ENCODE peak calls at places on chromosomes 6 and 20, in ten cellular contexts. W is right atrium auricular region, Z is cardiac fibroblast, V is body of pancreas, F is psoas muscle, E is astrocyte of the cerebellum, Y is testis, B is epithelial cell of esophagus, M is brain microvascular endothelial cell, K is ascending aorta. J is an unnamed sample.

GRCh38 chr20:46108435-46108841 is 9.7 kb upstream of the CD40 start:
- DNase-seq in V (no peak), M (no peak), W (no peak), Y (no peak), Z (no peak), K (no peak), B (no peak), E (no peak), F (no peak), J (no peak)

GRCh38 chr20:15814903-15815302 is 758.3 kb downstream of the KIF16B start:
- DNase-seq in Y (no peak), V (no peak), E (no peak), W (no peak), B (peak), F (no peak), Z (no peak), K (no peak), M (peak), J (no peak)

GRCh38 chr6:50087231-50087954 is 37.7 kb upstream of the DEFB112 start:
- DNase-seq in V (no peak), W (no peak), M (peak), F (no peak), K (no peak), E (peak), Y (no peak), Z (peak), B (peak), J (peak)

GRCh38 chr6:138088307-138088744 is 18.9 kb downstream of the PERP start:
- DNase-seq in V (peak), F (no peak), W (no peak), K (no peak), B (peak), E (peak), M (peak), Y (no peak), Z (peak), J (no peak)

GRCh38 chr6:134527108-134527787 is 209.3 kb upstream of the SGK1 start:
- DNase-seq in W (no peak), Y (no peak), Z (no peak), V (no peak), K (no peak), F (no peak), B (no peak), E (no peak), M (no peak), J (no peak)

GRCh38 chr6:28311139-28311823 is 24.7 kb downstream of the ZSCAN31 start:
- DNase-seq in K (no peak), Z (peak), Y (no peak), F (no peak), E (no peak), M (no peak), W (no peak), V (no peak), B (peak), J (peak)

GRCh38 chr20:59003836-59004492 is 3.1 kb downstream of the CTSZ start:
- DNase-seq in K (no peak), V (no peak), B (no peak), M (no peak), W (no peak), Y (no peak), E (no peak), F (peak), Z (no peak), J (no peak)

GRCh38 chr6:47737406-47737805 is 39.0 kb downstream of the ADGRF4 start:
- DNase-seq in Z (no peak), W (no peak), B (no peak), M (no peak), E (no peak), V (no peak), F (no peak), Y (no peak), K (no peak), J (no peak)

GRCh38 chr20:57899554-57899953 is 189.7 kb upstream of the PMEPA1 start:
- DNase-seq in Y (no peak), V (no peak), F (no peak), E (no peak), W (no peak), Z (no peak), B (no peak), M (no peak), K (no peak), J (no peak)

GRCh38 chr6:111721677-111722219 is 116.1 kb upstream of the TRAF3IP2 start:
- DNase-seq in Y (peak), K (no peak), B (peak), Z (peak), M (peak), W (peak), V (no peak), E (no peak), F (no peak), J (no peak)

GRCh38 chr6:121201108-121201507 is 133.2 kb downstream of the TBC1D32 start:
- DNase-seq in E (no peak), Z (peak), Y (no peak), W (no peak), B (peak), F (no peak), M (no peak), V (no peak), K (no peak), J (no peak)

GRCh38 chr6:31354248-31354647 is 2.7 kb downstream of the HLA-B start:
- DNase-seq in W (no peak), E (no peak), B (no peak), Z (no peak), Y (no peak), K (no peak), V (no peak), F (no peak), M (no peak), J (no peak)

GRCh38 chr6:35305117-35305516 is 7.5 kb downstream of the DEF6 start:
- DNase-seq in M (no peak), K (no peak), V (no peak), E (no peak), B (no peak), Z (no peak), W (no peak), Y (no peak), F (no peak), J (no peak)

GRCh38 chr20:9689041-9689440 is 149.8 kb downstream of the PAK5 start:
- DNase-seq in W (no peak), E (no peak), F (no peak), B (no peak), K (no peak), Y (no peak), Z (no peak), M (no peak), V (no peak), J (no peak)

GRCh38 chr6:158411998-158412397 is 99.7 kb downstream of the TULP4 start:
- DNase-seq in Z (no peak), Y (no peak), B (peak), W (no peak), E (no peak), M (no peak), F (no peak), V (no peak), K (no peak), J (no peak)

GRCh38 chr6:92906385-92906784 is 513.0 kb downstream of the EPHA7 start:
- DNase-seq in W (no peak), Z (no peak), K (no peak), E (no peak), M (no peak), V (no peak), Y (no peak), B (no peak), F (no peak), J (no peak)

GRCh38 chr20:47391276-47392010 is 34.9 kb upstream of the ZMYND8 start:
- DNase-seq in V (no peak), K (no peak), W (no peak), E (no peak), M (no peak), Y (no peak), Z (no peak), B (no peak), F (no peak), J (no peak)
- H3K4me3 ChIP-seq in V (no peak), K (no peak), W (no peak), E (no peak), M (no peak), Y (no peak), Z (no peak), B (no peak), F (no peak), J (no peak)

GRCh38 chr6:161152527-161152862 is 121.4 kb downstream of the AGPAT4 start:
- DNase-seq in W (no peak), V (no peak), M (no peak), B (no peak), F (no peak), Z (no peak), E (no peak), K (no peak), Y (no peak), J (no peak)

GRCh38 chr6:161153725-161154124 is 120.1 kb downstream of the AGPAT4 start:
- DNase-seq in Y (no peak), V (no peak), M (no peak), W (no peak), K (no peak), F (no peak), B (no peak), E (no peak), Z (no peak), J (no peak)

GRCh38 chr6:161154796-161155335 is 119.0 kb downstream of the AGPAT4 start:
- DNase-seq in B (no peak), W (no peak), Y (no peak), K (no peak), V (no peak), M (no peak), E (no peak), F (no peak), Z (no peak), J (no peak)

GRCh38 chr6:161151660-161152526 is 122.0 kb downstream of the AGPAT4 start:
- DNase-seq in M (no peak), K (no peak), Z (no peak), V (no peak), E (no peak), W (no peak), Y (no peak), B (no peak), F (no peak), J (no peak)

DNA sequence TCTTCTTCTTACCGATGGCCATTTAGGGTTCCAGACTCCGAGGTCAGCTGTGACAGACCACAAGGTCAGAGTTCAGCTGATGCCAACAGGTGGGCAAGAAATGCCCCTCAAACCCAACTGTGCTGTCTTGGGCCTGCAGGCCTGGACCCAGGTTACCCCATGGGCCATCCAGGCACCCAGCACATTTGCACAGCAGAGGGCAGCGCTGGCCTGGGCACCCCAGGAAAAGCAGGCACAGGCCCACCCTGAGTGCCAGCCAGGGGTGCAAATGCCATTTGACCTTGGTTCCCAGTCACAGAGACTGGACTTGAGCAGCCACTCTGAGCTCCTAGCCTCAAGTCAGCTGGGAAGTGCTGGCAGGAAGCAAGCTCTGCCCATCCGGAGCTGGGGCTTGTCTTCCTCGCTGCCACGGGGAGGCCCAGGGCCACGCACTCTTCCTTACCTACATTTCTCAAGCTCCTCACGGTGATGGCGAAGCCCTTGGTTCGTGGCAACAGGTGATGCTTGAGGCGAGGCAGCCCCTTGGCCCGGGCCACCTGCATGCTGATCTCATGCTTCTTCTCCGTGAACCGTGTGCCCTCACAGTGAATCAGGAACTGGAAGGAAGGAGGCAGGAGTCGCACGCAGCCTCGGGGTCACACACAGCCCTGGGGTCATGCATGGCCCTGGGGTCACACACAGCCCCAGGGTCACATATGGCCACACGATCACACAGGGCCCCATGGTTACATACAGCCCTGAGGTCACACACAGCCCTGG is 120.8 kb downstream of the AGPAT4 start:
- DNase-seq in F (no peak), K (no peak), W (no peak), Y (no peak), B (no peak), E (no peak), V (no peak), M (no peak), Z (no peak), J (no peak)
- TF ChIP-seq CTCF in F (no peak), K (peak), W (peak), Y (no peak), B (peak), E (peak), V (peak), M (peak), Z (peak), J (peak)

GRCh38 chr20:14556206-14556605 is 218.8 kb upstream of the FLRT3 start:
- DNase-seq in B (no peak), Z (no peak), Y (no peak), K (no peak), M (no peak), W (no peak), E (no peak), F (no peak), V (no peak), J (no peak)

GRCh38 chr20:14555676-14556075 is 218.3 kb upstream of the FLRT3 start:
- DNase-seq in E (no peak), K (no peak), M (no peak), W (no peak), Z (no peak), B (peak), F (no peak), V (no peak), Y (no peak), J (no peak)

GRCh38 chr20:14553774-14554524 is 216.5 kb upstream of the FLRT3 start:
- DNase-seq in Y (no peak), F (no peak), M (no peak), W (no peak), E (no peak), K (no peak), Z (peak), V (no peak), B (no peak), J (no peak)

GRCh38 chr20:14544688-14545087 is 207.3 kb upstream of the FLRT3 start:
- DNase-seq in M (no peak), E (no peak), W (no peak), B (no peak), V (no peak), F (no peak), K (no peak), Y (no peak), Z (no peak), J (no peak)

GRCh38 chr20:14550655-14551054 is 213.2 kb upstream of the FLRT3 start:
- DNase-seq in E (no peak), M (no peak), V (no peak), K (no peak), B (no peak), Z (no peak), W (no peak), Y (no peak), F (no peak), J (no peak)
- H3K4me3 ChIP-seq in E (no peak), M (no peak), V (no peak), K (no peak), B (no peak), Z (no peak), W (no peak), Y (no peak), F (no peak), J (no peak)

GRCh38 chr6:113731528-113731927 is 125.6 kb upstream of the MARCKS start:
- DNase-seq in Y (no peak), F (no peak), M (no peak), V (no peak), K (no peak), Z (no peak), E (no peak), B (no peak), W (no peak), J (no peak)

GRCh38 chr6:113733386-113733785 is 123.8 kb upstream of the MARCKS start:
- DNase-seq in M (no peak), Z (no peak), E (no peak), V (no peak), W (no peak), K (no peak), F (no peak), Y (no peak), B (no peak), J (no peak)

GRCh38 chr6:113735487-113735886 is 121.7 kb upstream of the MARCKS start:
- DNase-seq in F (no peak), E (no peak), B (no peak), W (no peak), V (no peak), Z (no peak), M (no peak), K (no peak), Y (no peak), J (no peak)

GRCh38 chr6:113734886-113735481 is 122.2 kb upstream of the MARCKS start:
- DNase-seq in F (no peak), V (no peak), B (peak), Y (no peak), E (no peak), K (no peak), M (peak), Z (peak), W (no peak), J (peak)

GRCh38 chr6:113732384-113732966 is 124.7 kb upstream of the MARCKS start:
- DNase-seq in M (no peak), Y (peak), V (peak), K (no peak), E (no peak), W (no peak), F (peak), B (peak), Z (peak), J (peak)
- TF ChIP-seq CTCF in M (peak), Y (no peak), V (no peak), K (no peak), E (no peak), W (peak), F (peak), B (no peak), Z (peak), J (peak)

DNA sequence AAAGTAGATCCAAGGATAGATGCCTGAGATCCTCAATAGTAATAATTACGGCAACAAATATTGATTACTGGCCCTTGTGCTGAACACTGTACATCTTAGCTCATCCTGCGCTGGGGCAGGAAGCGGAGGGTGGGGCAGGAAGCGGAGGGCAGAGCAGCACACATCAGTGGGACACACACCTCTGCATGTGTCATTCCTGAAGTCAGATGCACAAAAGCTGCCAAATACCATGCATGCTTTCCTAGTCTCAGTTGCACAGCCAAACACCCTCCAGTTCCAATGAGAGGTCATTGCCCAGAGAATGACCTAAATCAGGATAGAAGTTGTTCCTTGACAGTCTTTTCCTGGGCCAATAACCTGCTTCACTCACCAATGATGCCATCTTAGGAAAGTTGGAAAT is 74.4 kb upstream of the FOXC1 start:
- DNase-seq in K (no peak), Z (peak), F (no peak), E (no peak), V (no peak), Y (no peak), M (peak), B (peak), W (no peak), J (no peak)
- H3K4me3 ChIP-seq in K (no peak), Z (no peak), F (no peak), E (no peak), V (no peak), Y (no peak), M (no peak), B (no peak), W (no peak), J (no peak)

GRCh38 chr6:8246403-8246802 is 144.1 kb upstream of the EEF1E1 start:
- DNase-seq in V (no peak), Y (no peak), B (no peak), W (no peak), E (no peak), M (no peak), Z (no peak), F (no peak), K (no peak), J (no peak)
- TF ChIP-seq CTCF in V (no peak), Y (no peak), B (no peak), W (no peak), E (no peak), M (no peak), Z (no peak), F (no peak), K (no peak), J (no peak)

GRCh38 chr20:53569005-53569404 is 24.6 kb downstream of the ZNF217 start:
- DNase-seq in F (no peak), V (no peak), B (no peak), K (no peak), W (no peak), E (no peak), Z (no peak), Y (no peak), M (no peak), J (no peak)
- H3K4me3 ChIP-seq in F (no peak), V (no peak), B (no peak), K (no peak), W (no peak), E (no peak), Z (no peak), Y (no peak), M (no peak), J (no peak)

GRCh38 chr20:45080867-45081616 is 19.9 kb downstream of the KCNS1 start:
- DNase-seq in V (no peak), E (no peak), Z (peak), B (no peak), W (no peak), M (peak), Y (no peak), F (no peak), K (no peak), J (no peak)
- TF ChIP-seq CTCF in V (peak), E (peak), Z (peak), B (peak), W (no peak), M (peak), Y (no peak), F (peak), K (no peak), J (peak)